ENCODE peak calls at places on chromosomes 6 and 20, in seven cellular contexts. Z is Kasumi-1, W is kidney, P is erythroblast, Y is frontal cortex, U is activated B cell treated with CpG ODN at 0.5 μM for 24 hours, F is OCI-LY7. I is an unnamed sample.

GRCh38 chr20:1469925-1470571 is 3.4 kb upstream of the NSFL1C start:
- DNase-seq in Z (peak; percentile 59), W (peak; percentile 95), P (peak; percentile 83), Y (no peak), U (peak; percentile 20), F (peak; percentile 51), I (no peak)

GRCh38 chr6:63764318-63764916 is 128.8 kb downstream of the PHF3 start:
- DNase-seq in Z (peak; percentile 64), W (no peak), P (peak; percentile 51), Y (no peak), U (no peak), F (peak; percentile 71), I (no peak)

GRCh38 chr20:9156529-9157280 is 87.8 kb downstream of the PLCB4 start:
- DNase-seq in Z (no peak), W (no peak), P (no peak), Y (no peak), U (no peak), F (no peak), I (no peak)

GRCh38 chr6:167832497-167833395 is 6.0 kb downstream of the AFDN start:
- DNase-seq in Z (no peak), W (no peak), P (no peak), Y (no peak), U (no peak), F (no peak), I (no peak)

GRCh38 chr6:117555262-117555849 is 47.0 kb downstream of the GOPC start:
- DNase-seq in Z (no peak), W (no peak), P (no peak), Y (no peak), U (no peak), F (no peak), I (no peak)

GRCh38 chr6:121237859-121238258 is 96.4 kb downstream of the TBC1D32 start:
- DNase-seq in Z (no peak), W (no peak), P (no peak), Y (no peak), U (no peak), F (no peak), I (no peak)

GRCh38 chr6:21992178-21992967 is 304.5 kb downstream of the PRL start:
- DNase-seq in Z (peak; percentile 21), W (no peak), P (no peak), Y (no peak), U (no peak), F (no peak), I (peak; percentile 28)

GRCh38 chr6:27472182-27472616 is 706 bp downstream of the ZNF184 start:
- DNase-seq in Z (peak; percentile 73), W (peak; percentile 64), P (peak; percentile 84), Y (no peak), U (no peak), F (peak; percentile 78), I (no peak)

I was measured in D721Med.